ENCODE peak calls at places on chromosomes 11 and 22, in five cellular contexts. V is cardiac muscle cell, E is NCI-H1417 treated with DMSO at 0.1 percent for 48 hours, A is NCI-H774, I is left lung. X is an unnamed sample.

GRCh38 chr11:64916848-64917662 is at the start of gene ATG2A:
- DNase-seq in V (peak; percentile 99), E (peak; percentile 99), A (peak; percentile 99), I (peak; percentile 99), X (peak; percentile 97)

GRCh38 chr11:65225284-65226102 is 36.3 kb upstream of the POLA2 start:
- DNase-seq in V (peak; percentile 49), E (no peak), A (no peak), I (peak; percentile 69), X (peak; percentile 59)

GRCh38 chr11:48107188-48107704 is 109.4 kb upstream of the OR4B1 start:
- DNase-seq in V (no peak), E (no peak), A (no peak), I (no peak), X (no peak)

GRCh38 chr11:33701831-33702230 is 1.2 kb upstream of the C11orf91 start:
- DNase-seq in V (no peak), E (no peak), A (no peak), I (no peak), X (no peak)

GRCh38 chr11:11963842-11964773 is 44.3 kb downstream of the DKK3 start:
- DNase-seq in V (no peak), E (no peak), A (no peak), I (no peak), X (no peak)

GRCh38 chr11:26963764-26964163 is 30.1 kb upstream of the FIBIN start:
- DNase-seq in V (no peak), E (no peak), A (no peak), I (no peak), X (no peak)

GRCh38 chr22:31680764-31681624 is 19.0 kb upstream of the PISD start:
- DNase-seq in V (no peak), E (no peak), A (no peak), I (no peak), X (no peak)

GRCh38 chr11:2533642-2534115 is 88.9 kb downstream of the KCNQ1 start:
- DNase-seq in V (peak; percentile 75), E (no peak), A (no peak), I (peak; percentile 84), X (peak; percentile 77)

GRCh38 chr11:129117595-129118350 is 74.4 kb downstream of the ARHGAP32 start:
- DNase-seq in V (peak; percentile 61), E (peak; percentile 36), A (peak; percentile 32), I (no peak), X (peak; percentile 51)

GRCh38 chr11:78516281-78516680 is 58.4 kb downstream of the NARS2 start:
- DNase-seq in V (no peak), E (no peak), A (no peak), I (no peak), X (no peak)

GRCh38 chr22:49735411-49736311 is 92.0 kb downstream of the BRD1 start:
- DNase-seq in V (peak; percentile 80), E (no peak), A (no peak), I (peak; percentile 24), X (peak; percentile 54)

GRCh38 chr11:112583246-112583893 is 322.7 kb upstream of the PLET1 start:
- DNase-seq in V (no peak), E (no peak), A (no peak), I (no peak), X (no peak)

GRCh38 chr22:28882545-28882877 is 861 bp upstream of the ZNRF3 start:
- DNase-seq in V (no peak), E (no peak), A (no peak), I (no peak), X (peak; percentile 12)

GRCh38 chr22:31085493-31085824 is 4.3 kb downstream of the SMTN start:
- DNase-seq in V (no peak), E (no peak), A (no peak), I (no peak), X (no peak)

GRCh38 chr11:7871056-7871455 is 60.0 kb downstream of the OR10A6 start:
- DNase-seq in V (no peak), E (no peak), A (no peak), I (no peak), X (no peak)

GRCh38 chr11:13502492-13502891 is 6.7 kb upstream of the PTH start:
- DNase-seq in V (no peak), E (no peak), A (no peak), I (no peak), X (no peak)

X was measured in endothelial cell.